ENCODE peak calls at places on chromosomes 5 and 9, in six cellular contexts. B is A549, C is aorta, N is HT-29, U is DMS153, V is fibroblast of the conjunctiva. H is an unnamed sample.

GRCh38 chr5:172648755-172649154 is 7.7 kb downstream of the NEURL1B start:
- DNase-seq in B (no peak), C (peak), N (no peak), U (no peak), V (no peak), H (no peak)

GRCh38 chr9:107172160-107172978 is 110.7 kb upstream of the RAD23B start:
- DNase-seq in B (peak), C (peak), N (peak), U (peak), V (peak), H (peak)

GRCh38 chr9:126604706-126605105 is 9.0 kb upstream of the LMX1B start:
- DNase-seq in B (no peak), C (peak), N (no peak), U (no peak), V (no peak), H (no peak)

GRCh38 chr5:96790851-96791513 is 16.8 kb downstream of the ERAP1 start:
- DNase-seq in B (no peak), C (no peak), N (no peak), U (no peak), V (no peak), H (no peak)

GRCh38 chr9:138015021-138015829 is 137.6 kb downstream of the CACNA1B start:
- DNase-seq in B (no peak), C (no peak), N (no peak), U (no peak), V (no peak), H (no peak)

GRCh38 chr5:108345541-108346171 is 36.2 kb downstream of the FBXL17 start:
- DNase-seq in B (peak), C (no peak), N (peak), U (peak), V (peak), H (peak)

GRCh38 chr9:83299556-83299955 is 236.6 kb upstream of the RASEF start:
- DNase-seq in B (peak), C (no peak), N (peak), U (no peak), V (peak), H (no peak)

GRCh38 chr9:33140406-33141360 is 26.5 kb downstream of the B4GALT1 start:
- DNase-seq in B (no peak), C (peak), N (no peak), U (no peak), V (no peak), H (no peak)

GRCh38 chr9:128881884-128882676 is at the start of the genes KYAT1 and LRRC8A:
- DNase-seq in B (peak), C (peak), N (peak), U (peak), V (peak), H (peak)

GRCh38 chr9:22119537-22120167 is 110.5 kb upstream of the CDKN2B start:
- DNase-seq in B (no peak), C (no peak), N (peak), U (no peak), V (peak), H (no peak)

GRCh38 chr5:2129581-2130272 is 247.0 kb upstream of the IRX4 start:
- DNase-seq in B (no peak), C (no peak), N (no peak), U (no peak), V (no peak), H (no peak)

GRCh38 chr9:90770927-90771326 is 30.7 kb upstream of the SYK start:
- DNase-seq in B (no peak), C (no peak), N (no peak), U (no peak), V (no peak), H (no peak)

GRCh38 chr9:73162987-73163763 is 11.5 kb downstream of the ANXA1 start:
- DNase-seq in B (no peak), C (no peak), N (peak), U (no peak), V (no peak), H (no peak)

GRCh38 chr5:96986450-96986849 is 50.6 kb downstream of the LNPEP start:
- DNase-seq in B (no peak), C (no peak), N (no peak), U (no peak), V (no peak), H (no peak)

GRCh38 chr5:6202615-6203365 is 175.6 kb downstream of the MED10 start:
- DNase-seq in B (peak), C (no peak), N (peak), U (no peak), V (no peak), H (no peak)

GRCh38 chr9:4366649-4367330 is 66.9 kb upstream of the GLIS3 start:
- DNase-seq in B (peak), C (no peak), N (peak), U (peak), V (peak), H (peak)

GRCh38 chr9:84322830-84323229 is 17.7 kb downstream of the SLC28A3 start:
- DNase-seq in B (no peak), C (no peak), N (no peak), U (no peak), V (peak), H (no peak)

GRCh38 chr5:134543820-134544692 is 18.6 kb downstream of the JADE2 start:
- DNase-seq in B (no peak), C (peak), N (no peak), U (no peak), V (no peak), H (no peak)

GRCh38 chr9:76266649-76267627 is 127.3 kb downstream of the RFK start:
- DNase-seq in B (no peak), C (no peak), N (no peak), U (no peak), V (no peak), H (no peak)

GRCh38 chr5:172163346-172163745 is 24.7 kb downstream of the STK10 start:
- DNase-seq in B (no peak), C (no peak), N (no peak), U (no peak), V (no peak), H (no peak)

GRCh38 chr5:115343855-115344254 is 47.4 kb upstream of the CCDC112 start:
- DNase-seq in B (no peak), C (no peak), N (no peak), U (no peak), V (peak), H (no peak)

GRCh38 chr5:78294250-78295034 is at the start of gene AP3B1:
- DNase-seq in B (peak), C (peak), N (peak), U (peak), V (peak), H (peak)

GRCh38 chr5:99000878-99001277 is 72.1 kb upstream of the CHD1 start:
- DNase-seq in B (no peak), C (no peak), N (no peak), U (no peak), V (no peak), H (no peak)

GRCh38 chr5:116037236-116037822 is 5.1 kb downstream of the ARL14EPL start:
- DNase-seq in B (no peak), C (no peak), N (no peak), U (no peak), V (no peak), H (no peak)

GRCh38 chr5:179170606-179171005 is 110.4 kb downstream of the ZNF354C start:
- DNase-seq in B (no peak), C (peak), N (no peak), U (no peak), V (no peak), H (no peak)

GRCh38 chr5:454936-455335 is 12.0 kb downstream of the EXOC3 start:
- DNase-seq in B (no peak), C (peak), N (no peak), U (no peak), V (no peak), H (no peak)

GRCh38 chr5:180689071-180689694 is 39.8 kb upstream of the FLT4 start:
- DNase-seq in B (no peak), C (no peak), N (no peak), U (no peak), V (no peak), H (no peak)

GRCh38 chr5:142924135-142924883 is 154.1 kb downstream of the ARHGAP26 start:
- DNase-seq in B (peak), C (no peak), N (no peak), U (no peak), V (no peak), H (no peak)

GRCh38 chr5:109701252-109701651 is 11.5 kb downstream of the MAN2A1 start:
- DNase-seq in B (no peak), C (no peak), N (no peak), U (no peak), V (no peak), H (no peak)

GRCh38 chr5:1037123-1037670 is 28.6 kb downstream of the NKD2 start:
- DNase-seq in B (no peak), C (peak), N (peak), U (no peak), V (no peak), H (peak)

GRCh38 chr9:115630126-115630840 is 512.3 kb upstream of the TNC start:
- DNase-seq in B (no peak), C (no peak), N (no peak), U (no peak), V (no peak), H (no peak)

GRCh38 chr5:54766748-54767147 is 218.6 kb downstream of the ESM1 start:
- DNase-seq in B (no peak), C (no peak), N (no peak), U (no peak), V (no peak), H (no peak)

GRCh38 chr5:62603934-62604333 is 25.3 kb downstream of the LRRC70 start:
- DNase-seq in B (no peak), C (no peak), N (no peak), U (no peak), V (no peak), H (no peak)

GRCh38 chr9:98091735-98092632 is 27.0 kb downstream of the TRIM14 start:
- DNase-seq in B (no peak), C (no peak), N (no peak), U (no peak), V (no peak), H (no peak)

GRCh38 chr5:172875372-172876279 is 41.6 kb downstream of the ERGIC1 start:
- DNase-seq in B (no peak), C (no peak), N (no peak), U (no peak), V (no peak), H (peak)

GRCh38 chr9:97507585-97507984 is 6.1 kb downstream of the TMOD1 start:
- DNase-seq in B (no peak), C (no peak), N (no peak), U (no peak), V (no peak), H (no peak)

GRCh38 chr5:133992429-133993151 is 12.2 kb downstream of the VDAC1 start:
- DNase-seq in B (no peak), C (no peak), N (no peak), U (no peak), V (no peak), H (peak)

GRCh38 chr5:51621156-51621555 is 237.9 kb downstream of the ISL1 start:
- DNase-seq in B (no peak), C (no peak), N (no peak), U (no peak), V (no peak), H (no peak)

GRCh38 chr5:96615223-96615622 is 47.0 kb upstream of the CAST start:
- DNase-seq in B (no peak), C (no peak), N (no peak), U (no peak), V (no peak), H (no peak)

H was measured in NCI-H1694.